ENCODE peak calls at places on chromosomes 11 and 22, in nine cellular contexts. I, B, G, X, D, U, P, C and N are unnamed samples.

GRCh38 chr11:131504199-131504949 is 134.0 kb downstream of the NTM start:
- DNase-seq in I (no peak), G (no peak), U (no peak), X (no peak), B (peak; percentile 25), C (no peak), P (no peak), D (no peak), N (no peak)

GRCh38 chr11:61472868-61473267 is 35.7 kb upstream of the LRRC10B start:
- DNase-seq in X (no peak), D (no peak), C (no peak), P (peak; percentile 30), I (no peak), G (no peak), U (peak; percentile 38), B (peak; percentile 81), N (no peak)

GRCh38 chr11:2808850-2809847 is 76.4 kb downstream of the CDKN1C start:
- DNase-seq in C (no peak), U (no peak), X (no peak), G (no peak), D (no peak), B (no peak), I (no peak), P (peak; percentile 52), N (peak; percentile 10)

GRCh38 chr11:27485930-27486773 is 13.6 kb upstream of the LGR4 start:
- DNase-seq in D (peak; percentile 71), I (peak; percentile 37), C (no peak), U (peak; percentile 75), B (peak; percentile 76), P (no peak), G (peak; percentile 60), X (no peak), N (no peak)

GRCh38 chr11:65376138-65376713 is 6.2 kb downstream of the SLC25A45 start:
- DNase-seq in B (no peak), C (no peak), X (no peak), I (no peak), U (no peak), G (no peak), D (no peak), P (no peak), N (no peak)

GRCh38 chr11:62387381-62387780 is 31.5 kb upstream of the SCGB1A1 start:
- DNase-seq in P (no peak), U (no peak), B (no peak), I (no peak), D (no peak), G (no peak), C (no peak), X (no peak), N (no peak)

GRCh38 chr11:110147965-110148709 is 54.9 kb downstream of the ZC3H12C start:
- DNase-seq in B (peak; percentile 93), C (no peak), P (no peak), U (peak; percentile 78), X (peak; percentile 44), D (peak; percentile 25), G (no peak), I (peak; percentile 12), N (no peak)

GRCh38 chr11:70067591-70068341 is 10.4 kb upstream of the ANO1 start:
- DNase-seq in B (no peak), C (no peak), P (no peak), X (no peak), D (no peak), U (no peak), I (peak; percentile 48), G (no peak), N (peak; percentile 41)

GRCh38 chr11:12735262-12735661 is 61.0 kb downstream of the TEAD1 start:
- DNase-seq in I (no peak), U (no peak), B (no peak), P (no peak), G (no peak), X (no peak), D (no peak), C (no peak), N (no peak)

GRCh38 chr11:126929186-126930085 is 71.1 kb downstream of the KIRREL3 start:
- DNase-seq in D (no peak), C (no peak), U (peak; percentile 84), P (no peak), B (peak; percentile 14), I (no peak), X (peak; percentile 82), G (no peak), N (no peak)

GRCh38 chr11:2259466-2259830 is 10.9 kb downstream of the ASCL2 start:
- DNase-seq in G (no peak), U (no peak), B (no peak), P (no peak), X (no peak), D (no peak), I (no peak), C (no peak), N (no peak)

GRCh38 chr22:40342521-40342920 is 3.8 kb upstream of the ADSL start:
- DNase-seq in G (no peak), B (no peak), P (no peak), C (no peak), X (no peak), I (no peak), U (no peak), D (no peak), N (no peak)

GRCh38 chr11:72522186-72522585 is 87.9 kb upstream of the CLPB start:
- DNase-seq in P (no peak), D (no peak), C (no peak), B (no peak), I (no peak), G (no peak), U (no peak), X (no peak), N (no peak)

GRCh38 chr11:72519220-72519881 is 85.0 kb upstream of the CLPB start:
- DNase-seq in D (no peak), G (no peak), B (no peak), P (no peak), X (no peak), I (no peak), U (no peak), C (no peak), N (no peak)

GRCh38 chr11:72523991-72524390 is 89.7 kb upstream of the CLPB start:
- DNase-seq in I (no peak), X (no peak), D (no peak), C (no peak), U (no peak), B (no peak), P (no peak), G (no peak), N (no peak)

GRCh38 chr11:72521672-72522071 is 87.3 kb upstream of the CLPB start:
- DNase-seq in I (no peak), B (no peak), X (no peak), D (no peak), U (no peak), G (no peak), P (no peak), C (no peak), N (no peak)

GRCh38 chr11:72520815-72521214 is 86.5 kb upstream of the CLPB start:
- DNase-seq in P (no peak), U (no peak), B (no peak), C (no peak), G (no peak), D (no peak), X (no peak), I (no peak), N (no peak)
- TF ChIP-seq CTCF in P (no peak), U (no peak), B (no peak), C (no peak), G (no peak), D (no peak), X (no peak), I (no peak), N (no peak)

GRCh38 chr11:71379722-71380121 is 68.5 kb downstream of the DHCR7 start:
- DNase-seq in X (no peak), I (no peak), C (no peak), G (no peak), P (no peak), D (no peak), U (no peak), B (no peak), N (no peak)

GRCh38 chr11:71385091-71385490 is 63.1 kb downstream of the DHCR7 start:
- DNase-seq in U (no peak), D (no peak), B (no peak), I (no peak), P (no peak), G (no peak), X (no peak), C (no peak), N (no peak)

GRCh38 chr11:71384561-71384960 is 63.6 kb downstream of the DHCR7 start:
- DNase-seq in D (no peak), C (no peak), X (no peak), G (no peak), B (no peak), I (no peak), U (no peak), P (no peak), N (no peak)

GRCh38 chr11:71383461-71383860 is 64.7 kb downstream of the DHCR7 start:
- DNase-seq in U (no peak), B (no peak), D (no peak), C (no peak), I (no peak), P (no peak), G (peak; percentile 31), X (no peak), N (no peak)

DNA sequence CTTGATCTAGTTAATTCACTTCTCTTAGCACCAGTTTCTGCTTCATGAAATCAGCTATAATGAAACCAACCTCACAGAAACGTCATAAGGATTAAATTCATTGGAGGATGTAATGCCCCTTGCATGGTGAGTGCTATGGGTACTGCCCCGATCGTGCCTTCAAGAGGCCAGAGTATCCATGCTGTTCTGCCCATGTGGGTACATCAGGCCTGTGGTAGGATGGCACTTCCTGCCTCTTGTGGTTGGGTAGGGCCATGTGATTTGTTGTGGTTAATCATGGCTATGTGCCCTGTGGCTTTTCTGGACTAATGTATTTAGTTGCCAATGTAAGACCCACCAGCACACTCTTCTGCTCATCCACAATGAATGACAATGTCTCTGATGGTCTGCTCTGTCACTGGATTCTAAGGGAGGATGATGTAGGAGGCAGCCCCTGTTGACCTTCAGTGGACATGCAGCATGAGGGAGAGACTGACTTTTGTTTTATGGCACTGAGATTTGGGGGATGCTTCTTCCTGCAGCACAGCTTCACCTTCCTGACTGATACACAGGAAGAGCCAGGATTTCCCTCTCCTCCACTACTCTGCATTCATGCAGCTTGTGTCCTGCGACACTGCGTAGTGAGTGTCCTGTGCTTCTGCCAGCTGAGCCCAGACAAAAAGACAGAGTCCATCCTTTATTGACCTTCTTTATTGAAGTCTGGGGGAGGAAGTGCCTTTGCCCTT is 66.2 kb downstream of the DHCR7 start:
- DNase-seq in I (no peak), C (no peak), P (no peak), X (no peak), G (peak; percentile 15), D (no peak), B (no peak), U (no peak), N (no peak)
- TF ChIP-seq CTCF in I (no peak), C (no peak), P (no peak), X (no peak), G (no peak), D (no peak), B (no peak), U (no peak), N (no peak)

GRCh38 chr22:37905534-37906363 is at the start of gene MICALL1:
- DNase-seq in U (peak; percentile 80), G (peak; percentile 80), C (peak; percentile 97), D (peak; percentile 77), I (no peak), X (no peak), P (peak; percentile 81), B (peak; percentile 83), N (peak; percentile 68)
- TF ChIP-seq CTCF in U (no peak), G (no peak), C (peak; percentile 72), D (no peak), I (no peak), X (no peak), P (peak; percentile 46), B (no peak), N (no peak)

GRCh38 chr11:57214494-57214893 is 22.6 kb downstream of the APLNR start:
- DNase-seq in D (no peak), U (peak; percentile 74), I (no peak), B (peak; percentile 74), C (no peak), G (no peak), P (no peak), X (peak; percentile 49), N (no peak)
- TF ChIP-seq CTCF in D (no peak), U (no peak), I (no peak), B (no peak), C (no peak), G (no peak), P (no peak), X (no peak), N (no peak)